ENCODE peak calls at places on chromosomes 3 and 15, in ten cellular contexts. I, W, U, Y, T, R, H, E, S and Z are unnamed samples.

GRCh38 chr15:101464999-101465669 is 24.4 kb downstream of the PCSK6 start:
- DNase-seq in I (no peak), W (no peak), U (no peak), Y (no peak), T (no peak), R (no peak), H (no peak), E (no peak), S (no peak), Z (no peak)

GRCh38 chr15:79002631-79003030 is 57.8 kb upstream of the CTSH start:
- DNase-seq in I (no peak), W (no peak), U (no peak), Y (no peak), T (no peak), R (no peak), H (no peak), E (no peak), S (no peak), Z (peak)

GRCh38 chr3:143067201-143067600 is 52.4 kb upstream of the CHST2 start:
- DNase-seq in I (no peak), W (no peak), U (no peak), Y (no peak), T (no peak), R (no peak), H (no peak), E (no peak), S (no peak), Z (no peak)

GRCh38 chr15:43226436-43227305 is 5.9 kb upstream of the EPB42 start:
- DNase-seq in I (no peak), W (no peak), U (no peak), Y (no peak), T (no peak), R (no peak), H (no peak), E (no peak), S (no peak), Z (no peak)

GRCh38 chr15:34759347-34759746 is 4.5 kb upstream of the GJD2 start:
- DNase-seq in I (no peak), W (no peak), U (no peak), Y (no peak), T (no peak), R (no peak), H (no peak), E (no peak), S (no peak), Z (no peak)

GRCh38 chr3:120348065-120348980 is 831 bp downstream of the LRRC58 start:
- DNase-seq in I (peak), W (peak), U (no peak), Y (no peak), T (no peak), R (peak), H (peak), E (no peak), S (peak), Z (peak)

GRCh38 chr3:191361456-191361855 is 31.1 kb upstream of the UTS2B start:
- DNase-seq in I (no peak), W (no peak), U (no peak), Y (no peak), T (no peak), R (no peak), H (no peak), E (no peak), S (no peak), Z (no peak)

GRCh38 chr3:178551916-178552321 is 15.7 kb downstream of the KCNMB2 start:
- DNase-seq in I (peak), W (no peak), U (no peak), Y (no peak), T (no peak), R (no peak), H (no peak), E (no peak), S (no peak), Z (peak)

GRCh38 chr15:25733856-25734679 is 129.1 kb downstream of the ATP10A start:
- DNase-seq in I (no peak), W (no peak), U (no peak), Y (no peak), T (no peak), R (no peak), H (no peak), E (no peak), S (no peak), Z (no peak)

GRCh38 chr15:47839233-47839867 is 122.0 kb downstream of the SEMA6D start:
- DNase-seq in I (no peak), W (no peak), U (no peak), Y (no peak), T (no peak), R (no peak), H (no peak), E (no peak), S (no peak), Z (no peak)

GRCh38 chr3:126350502-126351085 is 6.6 kb downstream of the KLF15 start:
- DNase-seq in I (no peak), W (no peak), U (no peak), Y (no peak), T (no peak), R (no peak), H (peak), E (no peak), S (no peak), Z (no peak)

GRCh38 chr3:117036259-117036799 is 326.8 kb downstream of the TUSC7 start:
- DNase-seq in I (peak), W (no peak), U (no peak), Y (no peak), T (no peak), R (peak), H (no peak), E (no peak), S (no peak), Z (peak)

GRCh38 chr3:67109651-67110204 is 111.6 kb downstream of the KBTBD8 start:
- DNase-seq in I (peak), W (no peak), U (peak), Y (no peak), T (peak), R (peak), H (no peak), E (peak), S (peak), Z (peak)
- TF ChIP-seq MAX in I (no peak), W (no peak), U (no peak), Y (no peak), T (no peak), R (no peak), H (no peak), E (no peak), S (no peak), Z (no peak)

GRCh38 chr3:13070622-13071021 is 2.6 kb downstream of the IQSEC1 start:
- DNase-seq in I (no peak), W (no peak), U (no peak), Y (no peak), T (no peak), R (no peak), H (no peak), E (no peak), S (no peak), Z (no peak)

GRCh38 chr3:13066236-13066635 is 7.0 kb downstream of the IQSEC1 start:
- DNase-seq in I (no peak), W (no peak), U (no peak), Y (no peak), T (no peak), R (no peak), H (no peak), E (no peak), S (no peak), Z (no peak)

GRCh38 chr3:13067778-13068177 is 5.5 kb downstream of the IQSEC1 start:
- DNase-seq in I (no peak), W (no peak), U (no peak), Y (no peak), T (no peak), R (no peak), H (no peak), E (no peak), S (no peak), Z (no peak)

GRCh38 chr3:13069495-13069894 is 3.7 kb downstream of the IQSEC1 start:
- DNase-seq in I (no peak), W (no peak), U (no peak), Y (peak), T (no peak), R (no peak), H (no peak), E (no peak), S (no peak), Z (peak)

DNA sequence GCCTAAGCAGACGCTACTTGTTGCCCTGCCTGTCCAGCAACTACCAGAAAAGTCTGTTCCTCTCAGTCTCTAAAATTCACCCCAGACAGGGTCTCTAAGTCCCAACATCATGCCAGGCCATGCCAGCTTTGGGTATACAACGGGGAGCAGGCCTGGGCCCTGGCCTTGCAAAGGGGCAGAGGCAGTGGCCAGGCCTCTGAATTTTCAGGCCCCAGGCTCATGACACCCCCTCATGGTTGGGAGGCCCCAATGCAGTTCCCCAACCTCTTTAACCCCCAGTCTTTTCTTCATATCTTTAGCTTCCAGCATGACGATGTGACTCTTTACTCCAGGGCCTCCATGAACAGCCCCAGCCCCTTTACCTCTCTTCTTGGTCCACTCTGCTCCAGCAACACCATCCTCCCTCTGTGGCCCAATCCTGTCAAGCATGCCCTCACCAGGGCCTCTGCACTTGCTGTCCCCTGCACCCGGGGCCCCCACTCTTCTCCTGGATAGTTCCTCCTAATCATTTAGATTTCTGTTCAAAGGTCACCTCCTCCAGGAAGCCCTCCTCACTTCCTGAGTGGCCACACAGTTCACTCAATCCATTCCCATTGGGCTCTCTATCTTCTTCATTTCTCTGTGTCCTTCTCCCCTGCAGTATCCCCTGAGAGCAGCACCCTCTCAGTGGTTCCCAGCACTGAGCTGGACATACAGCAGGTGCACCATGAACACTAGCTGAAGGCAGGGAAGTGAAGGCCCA is 4.8 kb downstream of the IQSEC1 start:
- DNase-seq in I (no peak), W (no peak), U (no peak), Y (no peak), T (no peak), R (no peak), H (no peak), E (no peak), S (no peak), Z (peak)
- TF ChIP-seq CTCF in I (no peak), W (peak), U (no peak), Y (peak), T (no peak), R (no peak), H (no peak), E (peak), S (no peak), Z (peak)

GRCh38 chr15:68833734-68834334 is 13.1 kb upstream of the ANP32A start:
- DNase-seq in I (no peak), W (no peak), U (no peak), Y (no peak), T (no peak), R (peak), H (no peak), E (no peak), S (no peak), Z (no peak)
- TF ChIP-seq MAX in I (no peak), W (no peak), U (no peak), Y (no peak), T (no peak), R (no peak), H (no peak), E (no peak), S (no peak), Z (no peak)

DNA sequence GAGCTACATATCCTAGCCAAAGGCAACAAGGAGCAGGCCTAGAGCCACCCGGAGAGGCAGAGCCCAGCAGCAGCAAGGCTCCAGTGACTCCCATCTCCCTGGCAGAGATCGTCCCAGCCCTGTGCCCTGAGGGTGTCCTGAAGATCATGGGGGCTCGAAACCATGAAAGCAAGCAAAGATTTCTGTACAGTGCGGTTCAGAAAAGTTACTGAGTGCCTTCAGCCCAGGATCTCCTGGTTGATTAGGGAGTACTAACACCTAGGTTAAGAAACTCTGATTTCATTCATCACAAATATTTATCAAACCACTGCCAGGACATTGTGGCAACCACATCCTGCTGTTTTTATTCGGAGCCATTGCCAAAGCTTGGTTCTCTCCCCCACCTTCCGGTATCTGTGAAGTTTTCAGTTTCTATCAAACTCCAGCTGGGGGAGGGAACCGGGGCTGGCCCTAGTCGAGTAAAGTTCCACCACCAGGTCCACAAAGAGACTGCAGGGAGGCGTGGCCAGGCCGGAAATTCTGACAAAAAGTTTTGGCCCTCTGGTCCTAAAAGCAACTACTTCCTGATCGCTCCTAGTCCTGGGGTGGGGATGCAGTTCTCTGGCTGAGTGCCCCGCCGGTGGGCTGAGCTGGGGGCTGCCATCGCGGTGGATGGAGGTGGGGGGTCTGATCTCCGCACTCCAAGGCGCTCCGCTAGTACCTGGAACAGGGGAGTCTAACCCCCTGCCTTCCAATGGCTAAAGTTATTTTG is 1.2 kb downstream of the RAB43 start:
- DNase-seq in I (peak), W (peak), U (peak), Y (peak), T (peak), R (peak), H (peak), E (peak), S (peak), Z (peak)
- TF ChIP-seq CTCF in I (no peak), W (peak), U (no peak), Y (peak), T (no peak), R (peak), H (no peak), E (peak), S (no peak), Z (no peak)

DNA sequence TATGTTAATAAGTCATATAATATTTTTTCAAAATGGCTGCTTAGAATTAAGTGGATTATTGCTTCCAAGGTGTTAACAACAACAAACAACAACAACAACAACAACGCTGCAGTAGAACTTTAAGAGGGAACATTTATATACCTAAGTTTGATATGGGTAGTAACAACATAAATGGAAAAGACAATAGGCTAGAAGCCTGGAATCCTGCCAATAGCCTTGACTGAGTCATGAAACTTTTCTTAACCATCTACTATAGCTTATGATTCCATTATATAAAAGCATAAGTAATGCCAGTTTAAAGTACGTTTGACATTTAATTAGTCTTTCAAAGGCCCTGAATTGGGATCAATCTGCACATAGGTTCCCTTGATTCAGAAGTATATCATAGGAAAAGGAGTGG is 31.2 kb downstream of the SATB1 start:
- DNase-seq in I (peak), W (no peak), U (no peak), Y (no peak), T (no peak), R (no peak), H (no peak), E (no peak), S (no peak), Z (no peak)
- TF ChIP-seq MAX in I (no peak), W (no peak), U (no peak), Y (no peak), T (no peak), R (no peak), H (no peak), E (no peak), S (no peak), Z (no peak)

GRCh38 chr15:100383302-100384107 is 41.7 kb upstream of the ADAMTS17 start:
- DNase-seq in I (no peak), W (no peak), U (peak), Y (no peak), T (peak), R (peak), H (peak), E (no peak), S (peak), Z (peak)
- TF ChIP-seq CTCF in I (no peak), W (peak), U (peak), Y (peak), T (peak), R (no peak), H (peak), E (no peak), S (peak), Z (peak)